ENCODE peak calls at places on chromosomes 13 and 19, in five cellular contexts. One of them, this sample, is unnamed.

GRCh38 chr13:48066310-48066989 is 28.5 kb downstream of the MED4 start:
- DNase-seq in pancreas: no peak
- DNase-seq in upper lobe of right lung: no peak
- DNase-seq in heart left ventricle: no peak
- DNase-seq in CD4-positive, alpha-beta memory T cell: no peak
- DNase-seq in this sample: no peak

GRCh38 chr19:14059093-14059480 is 2.8 kb downstream of the PALM3 start:
- DNase-seq in pancreas: no peak
- DNase-seq in upper lobe of right lung: peak; percentile 67
- DNase-seq in heart left ventricle: no peak
- DNase-seq in CD4-positive, alpha-beta memory T cell: peak; percentile 40
- DNase-seq in this sample: no peak

GRCh38 chr19:8526345-8527062 is 12.5 kb upstream of the ZNF414 start:
- DNase-seq in pancreas: peak; percentile 96
- DNase-seq in upper lobe of right lung: peak; percentile 94
- DNase-seq in heart left ventricle: peak; percentile 92
- DNase-seq in CD4-positive, alpha-beta memory T cell: no peak
- DNase-seq in this sample: no peak

GRCh38 chr19:16013851-16014840 is 62.1 kb upstream of the TPM4 start:
- DNase-seq in pancreas: no peak
- DNase-seq in upper lobe of right lung: no peak
- DNase-seq in heart left ventricle: no peak
- DNase-seq in CD4-positive, alpha-beta memory T cell: no peak
- DNase-seq in this sample: no peak

GRCh38 chr13:41546372-41547252 is 89.3 kb downstream of the RGCC start:
- DNase-seq in pancreas: no peak
- DNase-seq in upper lobe of right lung: no peak
- DNase-seq in heart left ventricle: no peak
- DNase-seq in CD4-positive, alpha-beta memory T cell: no peak
- DNase-seq in this sample: no peak

GRCh38 chr13:108508263-108508662 is 121.1 kb upstream of the MYO16 start:
- DNase-seq in pancreas: no peak
- DNase-seq in upper lobe of right lung: no peak
- DNase-seq in heart left ventricle: no peak
- DNase-seq in CD4-positive, alpha-beta memory T cell: peak; percentile 49
- DNase-seq in this sample: no peak

GRCh38 chr19:41223431-41224234 is 4.6 kb downstream of the AXL start:
- DNase-seq in pancreas: no peak
- DNase-seq in upper lobe of right lung: no peak
- DNase-seq in heart left ventricle: no peak
- DNase-seq in CD4-positive, alpha-beta memory T cell: no peak
- DNase-seq in this sample: no peak

GRCh38 chr19:38949580-38950367 is 19.0 kb downstream of the MRPS12 start:
- DNase-seq in pancreas: peak; percentile 92
- DNase-seq in upper lobe of right lung: peak; percentile 95
- DNase-seq in heart left ventricle: peak; percentile 86
- DNase-seq in CD4-positive, alpha-beta memory T cell: peak; percentile 73
- DNase-seq in this sample: peak; percentile 65

GRCh38 chr13:78660130-78660857 is 1.3 kb upstream of the OBI1 start:
- DNase-seq in pancreas: no peak
- DNase-seq in upper lobe of right lung: no peak
- DNase-seq in heart left ventricle: no peak
- DNase-seq in CD4-positive, alpha-beta memory T cell: peak; percentile 12
- DNase-seq in this sample: no peak

GRCh38 chr13:94139393-94139995 is 340.0 kb downstream of the DCT start:
- DNase-seq in pancreas: no peak
- DNase-seq in upper lobe of right lung: no peak
- DNase-seq in heart left ventricle: no peak
- DNase-seq in CD4-positive, alpha-beta memory T cell: no peak
- DNase-seq in this sample: no peak

GRCh38 chr13:39321578-39321977 is 281.4 kb downstream of the LHFPL6 start:
- DNase-seq in pancreas: no peak
- DNase-seq in upper lobe of right lung: no peak
- DNase-seq in heart left ventricle: no peak
- DNase-seq in CD4-positive, alpha-beta memory T cell: no peak
- DNase-seq in this sample: no peak

GRCh38 chr13:51834581-51835158 is 10.3 kb downstream of the TMEM272 start:
- DNase-seq in pancreas: no peak
- DNase-seq in upper lobe of right lung: no peak
- DNase-seq in heart left ventricle: no peak
- DNase-seq in CD4-positive, alpha-beta memory T cell: no peak
- DNase-seq in this sample: no peak

GRCh38 chr19:15702590-15702930 is 25.3 kb upstream of the OR10H2 start:
- DNase-seq in pancreas: peak; percentile 74
- DNase-seq in upper lobe of right lung: peak; percentile 74
- DNase-seq in heart left ventricle: peak; percentile 77
- DNase-seq in CD4-positive, alpha-beta memory T cell: peak; percentile 4
- DNase-seq in this sample: no peak

GRCh38 chr13:112063807-112064206 is 3.1 kb upstream of the SOX1 start:
- DNase-seq in pancreas: no peak
- DNase-seq in upper lobe of right lung: no peak
- DNase-seq in heart left ventricle: no peak
- DNase-seq in CD4-positive, alpha-beta memory T cell: no peak
- DNase-seq in this sample: no peak

GRCh38 chr19:42267644-42268141 is 1.4 kb upstream of the CIC start:
- DNase-seq in pancreas: peak; percentile 26
- DNase-seq in upper lobe of right lung: no peak
- DNase-seq in heart left ventricle: peak; percentile 55
- DNase-seq in CD4-positive, alpha-beta memory T cell: no peak
- DNase-seq in this sample: no peak

GRCh38 chr13:91154553-91154952 is 192.9 kb upstream of the MIR17HG start:
- DNase-seq in pancreas: no peak
- DNase-seq in upper lobe of right lung: no peak
- DNase-seq in heart left ventricle: no peak
- DNase-seq in CD4-positive, alpha-beta memory T cell: no peak
- DNase-seq in this sample: no peak

GRCh38 chr13:33276581-33276980 is 9.0 kb downstream of the STARD13 start:
- DNase-seq in pancreas: no peak
- DNase-seq in upper lobe of right lung: no peak
- DNase-seq in heart left ventricle: no peak
- DNase-seq in CD4-positive, alpha-beta memory T cell: no peak
- DNase-seq in this sample: no peak

GRCh38 chr19:18027151-18027550 is 19.2 kb downstream of the ARRDC2 start:
- DNase-seq in pancreas: no peak
- DNase-seq in upper lobe of right lung: no peak
- DNase-seq in heart left ventricle: no peak
- DNase-seq in CD4-positive, alpha-beta memory T cell: no peak
- DNase-seq in this sample: no peak

GRCh38 chr19:42054205-42054604 is 15.8 kb downstream of the GRIK5 start:
- DNase-seq in pancreas: no peak
- DNase-seq in upper lobe of right lung: no peak
- DNase-seq in heart left ventricle: no peak
- DNase-seq in CD4-positive, alpha-beta memory T cell: no peak
- DNase-seq in this sample: no peak

GRCh38 chr19:32810452-32810851 is 59.1 kb downstream of the SLC7A9 start:
- DNase-seq in pancreas: no peak
- DNase-seq in upper lobe of right lung: peak; percentile 15
- DNase-seq in heart left ventricle: no peak
- DNase-seq in CD4-positive, alpha-beta memory T cell: no peak
- DNase-seq in this sample: no peak

GRCh38 chr13:92355213-92355612 is 871.4 kb upstream of the GPC6 start:
- DNase-seq in pancreas: no peak
- DNase-seq in upper lobe of right lung: no peak
- DNase-seq in heart left ventricle: no peak
- DNase-seq in CD4-positive, alpha-beta memory T cell: no peak
- DNase-seq in this sample: no peak

GRCh38 chr13:52449323-52450011 is 967 bp downstream of the VPS36 start:
- DNase-seq in pancreas: no peak
- DNase-seq in upper lobe of right lung: no peak
- DNase-seq in heart left ventricle: no peak
- DNase-seq in CD4-positive, alpha-beta memory T cell: no peak
- DNase-seq in this sample: no peak

GRCh38 chr19:50258918-50259372 is 55.5 kb downstream of the MYH14 start:
- DNase-seq in pancreas: peak; percentile 56
- DNase-seq in upper lobe of right lung: no peak
- DNase-seq in heart left ventricle: no peak
- DNase-seq in CD4-positive, alpha-beta memory T cell: no peak
- DNase-seq in this sample: no peak

GRCh38 chr13:99044764-99045163 is 66.9 kb upstream of the DOCK9 start:
- DNase-seq in pancreas: no peak
- DNase-seq in upper lobe of right lung: no peak
- DNase-seq in heart left ventricle: no peak
- DNase-seq in CD4-positive, alpha-beta memory T cell: no peak
- DNase-seq in this sample: no peak

GRCh38 chr19:48638831-48639381 is 1.7 kb upstream of the DBP start:
- DNase-seq in pancreas: peak; percentile 79
- DNase-seq in upper lobe of right lung: peak; percentile 72
- DNase-seq in heart left ventricle: no peak
- DNase-seq in CD4-positive, alpha-beta memory T cell: no peak
- DNase-seq in this sample: no peak

GRCh38 chr13:45850020-45850613 is 1.4 kb downstream of the SIAH3 start:
- DNase-seq in pancreas: no peak
- DNase-seq in upper lobe of right lung: no peak
- DNase-seq in heart left ventricle: no peak
- DNase-seq in CD4-positive, alpha-beta memory T cell: no peak
- DNase-seq in this sample: no peak

GRCh38 chr13:93388701-93389100 is 162.1 kb downstream of the GPC6 start:
- DNase-seq in pancreas: no peak
- DNase-seq in upper lobe of right lung: no peak
- DNase-seq in heart left ventricle: no peak
- DNase-seq in CD4-positive, alpha-beta memory T cell: no peak
- DNase-seq in this sample: no peak

GRCh38 chr19:18408053-18408476 is 10.6 kb upstream of the LRRC25 start:
- DNase-seq in pancreas: no peak
- DNase-seq in upper lobe of right lung: peak; percentile 80
- DNase-seq in heart left ventricle: no peak
- DNase-seq in CD4-positive, alpha-beta memory T cell: no peak
- DNase-seq in this sample: no peak

GRCh38 chr13:76812971-76813691 is 73.1 kb downstream of the KCTD12 start:
- DNase-seq in pancreas: no peak
- DNase-seq in upper lobe of right lung: no peak
- DNase-seq in heart left ventricle: peak; percentile 78
- DNase-seq in CD4-positive, alpha-beta memory T cell: no peak
- DNase-seq in this sample: no peak

GRCh38 chr19:46866407-46867132 is 5.8 kb downstream of the ARHGAP35 start:
- DNase-seq in pancreas: no peak
- DNase-seq in upper lobe of right lung: no peak
- DNase-seq in heart left ventricle: no peak
- DNase-seq in CD4-positive, alpha-beta memory T cell: no peak
- DNase-seq in this sample: no peak
- H3K4me1 ChIP-seq in pancreas: peaks cover 54% of the 10 kb centered on the region
- H3K4me1 ChIP-seq in upper lobe of right lung: peaks cover 59% of the 10 kb centered on the region
- H3K4me1 ChIP-seq in heart left ventricle: peaks cover 78% of the 10 kb centered on the region
- H3K4me1 ChIP-seq in CD4-positive, alpha-beta memory T cell: peaks cover 75% of the 10 kb centered on the region
- H3K4me1 ChIP-seq in this sample: peaks cover 48% of the 10 kb centered on the region

DNA sequence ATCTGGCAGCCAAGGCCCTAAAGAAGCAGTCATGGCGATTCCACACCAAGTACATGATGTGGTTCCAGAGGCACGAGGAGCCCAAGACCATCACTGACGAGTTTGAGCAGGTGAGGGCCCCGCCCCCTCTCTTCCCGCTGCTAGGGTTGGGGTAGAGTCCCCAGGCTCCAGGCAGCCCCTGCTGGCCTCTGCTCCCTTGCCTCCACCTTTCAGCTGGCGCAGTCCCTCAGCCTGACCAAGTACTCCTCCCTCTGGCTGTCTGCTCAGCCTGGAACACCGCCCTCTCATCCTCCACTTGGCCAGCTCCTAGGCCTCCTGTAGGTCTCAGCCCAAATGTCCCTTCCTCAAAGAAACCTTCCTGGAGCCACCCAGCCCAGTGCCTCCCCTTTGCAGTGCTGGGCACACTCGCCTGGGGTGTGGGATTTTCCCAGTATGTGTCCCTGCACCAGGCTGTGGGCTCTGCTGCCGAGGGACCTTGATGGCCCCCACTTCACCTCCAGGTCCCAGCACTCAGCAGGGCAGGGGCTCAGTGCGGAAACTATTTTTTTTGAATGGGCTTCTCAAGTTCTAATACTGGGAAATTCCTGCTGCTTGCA is 5.7 kb downstream of the LENG1 start:
- DNase-seq in pancreas: no peak
- DNase-seq in upper lobe of right lung: no peak
- DNase-seq in heart left ventricle: no peak
- DNase-seq in CD4-positive, alpha-beta memory T cell: no peak
- DNase-seq in this sample: no peak
- H3K36me3 ChIP-seq in pancreas: peaks cover 8% of the 10 kb centered on the region
- H3K36me3 ChIP-seq in upper lobe of right lung: peaks cover 94% of the 10 kb centered on the region
- H3K36me3 ChIP-seq in heart left ventricle: no peaks in the 10 kb centered on the region
- H3K36me3 ChIP-seq in CD4-positive, alpha-beta memory T cell: peaks cover 84% of the 10 kb centered on the region
- H3K36me3 ChIP-seq in this sample: peaks cover 91% of the 10 kb centered on the region

DNA sequence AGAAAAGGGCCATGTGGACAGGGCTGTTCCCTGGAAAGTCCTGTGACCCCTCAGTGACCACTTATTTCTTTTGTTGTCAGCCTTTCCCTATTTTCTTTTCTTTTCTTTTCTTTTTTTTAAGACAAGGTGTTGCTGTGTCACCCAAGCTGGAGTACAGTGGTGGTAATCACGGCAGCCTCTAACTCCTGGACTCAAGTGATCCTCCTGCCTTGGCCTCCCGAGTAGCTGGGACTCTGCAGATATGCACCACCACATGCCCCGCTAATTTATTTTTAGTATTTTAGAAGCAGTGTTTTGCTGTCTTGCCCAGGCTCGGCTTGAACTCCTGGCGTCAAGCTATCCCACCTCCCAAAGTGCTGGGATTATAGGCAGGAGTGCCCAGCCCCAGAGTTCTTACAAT is 1.1 kb upstream of the GPI start:
- DNase-seq in pancreas: no peak
- DNase-seq in upper lobe of right lung: no peak
- DNase-seq in heart left ventricle: no peak
- DNase-seq in CD4-positive, alpha-beta memory T cell: no peak
- DNase-seq in this sample: no peak
- H3K4me1 ChIP-seq in pancreas: peaks cover 13% of the 10 kb centered on the region
- H3K4me1 ChIP-seq in upper lobe of right lung: peaks cover 19% of the 10 kb centered on the region
- H3K4me1 ChIP-seq in heart left ventricle: peaks cover 42% of the 10 kb centered on the region
- H3K4me1 ChIP-seq in CD4-positive, alpha-beta memory T cell: peaks cover 45% of the 10 kb centered on the region
- H3K4me1 ChIP-seq in this sample: peaks cover 32% of the 10 kb centered on the region

GRCh38 chr13:110467516-110467915 is 94.0 kb downstream of the RAB20 start:
- DNase-seq in pancreas: no peak
- DNase-seq in upper lobe of right lung: no peak
- DNase-seq in heart left ventricle: no peak
- DNase-seq in CD4-positive, alpha-beta memory T cell: no peak
- DNase-seq in this sample: no peak
- H3K36me3 ChIP-seq in pancreas: no peaks in the 10 kb centered on the region
- H3K36me3 ChIP-seq in upper lobe of right lung: peaks cover 58% of the 10 kb centered on the region
- H3K36me3 ChIP-seq in heart left ventricle: peaks cover 5% of the 10 kb centered on the region
- H3K36me3 ChIP-seq in CD4-positive, alpha-beta memory T cell: no peaks in the 10 kb centered on the region
- H3K36me3 ChIP-seq in this sample: no peaks in the 10 kb centered on the region

DNA sequence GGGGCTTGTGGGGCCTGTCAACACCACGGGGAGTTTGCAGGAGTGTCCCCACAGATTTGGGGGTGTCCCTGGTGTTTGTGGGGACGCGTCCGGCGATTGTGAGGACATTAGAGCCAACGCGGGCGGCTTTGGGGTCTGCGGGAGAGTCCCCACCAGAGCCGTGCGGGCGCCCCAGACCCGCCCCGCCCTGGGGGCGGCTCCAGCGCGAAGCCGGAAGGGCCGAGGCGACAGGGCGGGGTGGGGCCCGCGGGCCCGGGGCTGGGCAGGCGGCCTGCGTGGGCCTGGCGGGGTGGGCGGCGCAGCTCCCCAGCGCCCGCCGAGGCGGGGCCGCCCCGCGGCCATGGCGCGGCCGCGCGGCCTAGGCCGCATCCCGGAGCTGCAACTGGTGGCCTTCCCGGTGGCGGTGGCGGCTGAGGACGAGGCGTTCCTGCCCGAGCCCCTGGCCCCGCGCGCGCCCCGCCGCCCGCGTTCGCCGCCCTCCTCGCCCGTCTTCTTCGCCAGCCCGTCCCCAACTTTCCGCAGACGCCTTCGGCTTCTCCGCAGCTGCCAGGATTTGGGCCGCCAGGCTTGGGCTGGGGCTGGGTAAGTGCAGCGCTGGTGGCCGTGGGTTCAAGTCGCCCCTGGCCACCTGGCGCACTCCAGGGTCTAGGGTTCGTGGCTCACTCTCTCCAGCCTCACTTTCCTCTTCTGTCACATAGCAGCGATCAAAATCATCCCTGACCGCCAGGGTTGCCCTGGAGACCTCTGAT is 10.3 kb downstream of the PDE4A start:
- DNase-seq in pancreas: peak; percentile 76
- DNase-seq in upper lobe of right lung: peak; percentile 88
- DNase-seq in heart left ventricle: peak; percentile 68
- DNase-seq in CD4-positive, alpha-beta memory T cell: no peak
- DNase-seq in this sample: no peak
- H3K4me1 ChIP-seq in pancreas: peaks cover 15% of the 10 kb centered on the region
- H3K4me1 ChIP-seq in upper lobe of right lung: peaks cover 29% of the 10 kb centered on the region
- H3K4me1 ChIP-seq in heart left ventricle: peaks cover 30% of the 10 kb centered on the region
- H3K4me1 ChIP-seq in CD4-positive, alpha-beta memory T cell: peaks cover 54% of the 10 kb centered on the region
- H3K4me1 ChIP-seq in this sample: peaks cover 60% of the 10 kb centered on the region

This sample was measured in CD4-positive, CD25-positive, alpha-beta regulatory T cell.